ENCODE peak calls at places on chromosomes 4 and X, in seven cellular contexts. C is D341Med; G is C1 segment of cervical spinal cord; S is SK-MEL-5; P is AG04450; F is activated CD4-positive, alpha-beta memory T cell treated with anti-CD3 and anti-CD28 coated beads for 36 hours; X is stimulated activated CD4-positive, alpha-beta T cell treated with anti-CD3 and anti-CD28 coated beads, Interleukin-4, amount 100 ng/mL, for 24 hours. R is an unnamed sample.

GRCh38 chrX:135688137-135688536 is 25.3 kb upstream of the CT45A1 start:
- DNase-seq in C (peak), G (no peak), S (peak), P (no peak), F (peak), X (no peak), R (no peak)

GRCh38 chrX:120000490-120001246 is 57.1 kb upstream of the NKAP start:
- DNase-seq in C (no peak), G (no peak), S (no peak), P (no peak), F (peak), X (peak), R (no peak)

GRCh38 chr4:165217325-165217724 is 10.0 kb downstream of the KLHL2 start:
- DNase-seq in C (no peak), G (no peak), S (no peak), P (no peak), F (no peak), X (no peak), R (no peak)

GRCh38 chr4:142354794-142355416 is 491.2 kb downstream of the INPP4B start:
- DNase-seq in C (no peak), G (no peak), S (peak), P (no peak), F (peak), X (no peak), R (no peak)

GRCh38 chr4:89847571-89848325 is 10.8 kb upstream of the SNCA start:
- DNase-seq in C (no peak), G (no peak), S (no peak), P (no peak), F (no peak), X (no peak), R (no peak)

GRCh38 chr4:158799013-158799770 is 30.4 kb downstream of the FNIP2 start:
- DNase-seq in C (no peak), G (no peak), S (no peak), P (no peak), F (no peak), X (no peak), R (no peak)

GRCh38 chrX:37883196-37883595 is 35.8 kb upstream of the DYNLT3 start:
- DNase-seq in C (no peak), G (no peak), S (peak), P (no peak), F (no peak), X (no peak), R (no peak)

GRCh38 chr4:169612869-169613859 is 781 bp upstream of the NEK1 start:
- DNase-seq in C (peak), G (peak), S (peak), P (no peak), F (peak), X (peak), R (peak)

GRCh38 chrX:101417981-101418841 is 10.2 kb downstream of the HNRNPH2 start:
- DNase-seq in C (peak), G (peak), S (no peak), P (no peak), F (peak), X (peak), R (peak)